ENCODE peak calls at places on chromosomes 5 and 9, in nine cellular contexts. C is neural crest cell; D is activated CD4-positive, alpha-beta T cell treated with anti-CD3 and anti-CD28 coated beads, Interleukin-2, amount 50 U/mL, for 4 hours; H is cardiac fibroblast; M is dermis blood vessel endothelial cell; X is RWPE1; O is left cardiac atrium; T is A172; R is naive thymus-derived CD8-positive, alpha-beta T cell. L is an unnamed sample.

GRCh38 chr5:93022211-93022610 is 558.8 kb downstream of the NR2F1-AS1 start:
- DNase-seq in T (no peak), R (no peak), O (no peak), C (no peak), X (no peak), M (no peak), D (no peak), H (no peak), L (no peak)

GRCh38 chr9:136854842-136855460 is 2.8 kb downstream of the MAMDC4 start:
- DNase-seq in X (no peak), D (no peak), C (no peak), O (peak; percentile 18), R (no peak), M (no peak), T (no peak), H (no peak), L (no peak)

GRCh38 chr5:160197341-160198147 is 31.8 kb upstream of the FABP6 start:
- DNase-seq in R (no peak), O (peak; percentile 37), T (peak; percentile 42), X (no peak), D (no peak), H (peak; percentile 91), C (no peak), M (peak; percentile 29), L (no peak)

GRCh38 chr9:89080193-89080592 is 88.9 kb downstream of the S1PR3 start:
- DNase-seq in R (no peak), C (no peak), M (no peak), H (peak; percentile 77), X (no peak), O (peak; percentile 61), D (no peak), T (no peak), L (no peak)

GRCh38 chr5:80466669-80467485 is 21.0 kb upstream of the FAM151B start:
- DNase-seq in T (no peak), D (no peak), C (no peak), H (peak; percentile 82), X (peak; percentile 71), R (no peak), O (no peak), M (peak; percentile 29), L (no peak)

GRCh38 chr5:5179079-5179478 is 38.9 kb downstream of the ADAMTS16 start:
- DNase-seq in R (no peak), H (no peak), C (no peak), T (peak; percentile 53), M (no peak), D (no peak), X (no peak), O (no peak), L (no peak)

GRCh38 chr9:128485414-128485855 is 19.1 kb upstream of the GLE1 start:
- DNase-seq in T (no peak), H (no peak), D (no peak), M (no peak), X (no peak), O (no peak), C (no peak), R (no peak), L (no peak)

GRCh38 chr5:32934529-32934928 is 223.4 kb downstream of the NPR3 start:
- DNase-seq in D (no peak), T (no peak), M (no peak), R (no peak), C (no peak), H (no peak), X (no peak), O (no peak), L (no peak)

GRCh38 chr9:19416143-19416542 is 7.3 kb downstream of the ACER2 start:
- DNase-seq in C (no peak), X (no peak), T (no peak), M (no peak), R (no peak), H (no peak), O (no peak), D (no peak), L (no peak)

GRCh38 chr5:162456096-162456495 is 388.5 kb downstream of the GABRG2 start:
- DNase-seq in C (no peak), T (no peak), M (no peak), D (no peak), R (no peak), X (no peak), H (no peak), O (no peak), L (no peak)

GRCh38 chr9:137516144-137516917 is 33.9 kb downstream of the PNPLA7 start:
- DNase-seq in T (no peak), R (no peak), C (no peak), H (no peak), M (no peak), O (no peak), D (no peak), X (no peak), L (no peak)

GRCh38 chr5:56829137-56829536 is 13.8 kb downstream of the MAP3K1 start:
- DNase-seq in R (no peak), X (no peak), O (no peak), C (no peak), M (peak; percentile 59), D (peak; percentile 63), H (no peak), T (peak; percentile 68), L (no peak)

GRCh38 chr9:89905628-89906338 is 301.0 kb downstream of the GADD45G start:
- DNase-seq in D (no peak), R (no peak), M (no peak), C (no peak), X (no peak), T (no peak), O (no peak), H (no peak), L (no peak)

GRCh38 chr5:126525630-126526245 is 69.3 kb downstream of the ALDH7A1 start:
- DNase-seq in H (peak; percentile 68), C (no peak), X (no peak), M (peak; percentile 40), O (peak; percentile 82), D (no peak), R (no peak), T (no peak), L (no peak)

GRCh38 chr5:23084815-23085214 is 231.7 kb upstream of the CDH12 start:
- DNase-seq in H (no peak), R (no peak), O (no peak), C (no peak), T (peak; percentile 18), X (no peak), D (no peak), M (no peak), L (no peak)

GRCh38 chr5:72280655-72281069 is 39.4 kb downstream of the MRPS27 start:
- DNase-seq in H (peak; percentile 70), M (peak; percentile 71), X (peak; percentile 38), D (no peak), T (peak; percentile 14), C (no peak), O (no peak), R (no peak), L (no peak)

GRCh38 chr5:179766021-179766725 is 27.6 kb upstream of the LTC4S start:
- DNase-seq in C (no peak), D (no peak), M (peak; percentile 50), T (peak; percentile 70), H (peak; percentile 32), R (no peak), X (no peak), O (no peak), L (no peak)

L was measured in prostate gland.